ENCODE peak calls at places on chromosomes 2 and 18, in eight cellular contexts. X is body of pancreas, Y is IMR-90, M is left ventricle myocardium inferior, R is osteoblast, Z is RWPE2, H is prostate gland, U is heart right ventricle. T is an unnamed sample.
A peak's percentile ranks its signal among the peaks of the same experiment; 100 is the strongest.

GRCh38 chr2:136051001-136051724 is 65.7 kb upstream of the DARS1 start:
- DNase-seq in U (no peak), H (no peak), X (no peak), Z (no peak), R (no peak), Y (no peak), M (no peak), T (no peak)

GRCh38 chr2:150485871-150486538 is 1.5 kb downstream of the RND3 start:
- DNase-seq in Y (peak; percentile 75), R (peak; percentile 90), X (peak; percentile 79), M (peak; percentile 81), H (peak; percentile 66), Z (peak; percentile 83), U (peak; percentile 75), T (peak; percentile 67)

GRCh38 chr2:11656671-11657101 is 13.3 kb downstream of the NTSR2 start:
- DNase-seq in H (peak; percentile 31), M (no peak), X (no peak), U (no peak), Z (no peak), R (no peak), Y (no peak), T (no peak)

GRCh38 chr18:9204659-9205058 is 68.1 kb downstream of the ANKRD12 start:
- DNase-seq in M (no peak), X (no peak), H (no peak), Y (no peak), U (no peak), Z (no peak), R (no peak), T (no peak)

GRCh38 chr2:30115141-30115980 is 31.4 kb upstream of the YPEL5 start:
- DNase-seq in X (peak; percentile 92), R (peak; percentile 80), H (peak; percentile 72), U (peak; percentile 82), Y (peak; percentile 82), Z (no peak), M (peak; percentile 78), T (peak; percentile 84)

GRCh38 chr2:82839046-82839445 is 1620.0 kb downstream of the SUCLG1 start:
- DNase-seq in R (no peak), X (no peak), Y (no peak), Z (no peak), M (no peak), H (no peak), U (no peak), T (no peak)

GRCh38 chr2:169363027-169363569 is 764 bp upstream of the LRP2 start:
- DNase-seq in Z (no peak), Y (no peak), M (no peak), X (no peak), H (no peak), R (peak; percentile 80), U (no peak), T (no peak)

GRCh38 chr2:20186078-20186854 is 38.7 kb downstream of the SDC1 start:
- DNase-seq in Z (no peak), R (peak; percentile 88), H (no peak), Y (peak; percentile 73), U (no peak), M (no peak), X (peak; percentile 56), T (peak; percentile 69)

GRCh38 chr2:112803691-112804521 is 19.6 kb upstream of the IL1A start:
- DNase-seq in R (peak; percentile 90), Y (peak; percentile 94), X (no peak), M (no peak), Z (no peak), H (no peak), U (no peak), T (no peak)

GRCh38 chr2:157036715-157037114 is 220.8 kb upstream of the GALNT5 start:
- DNase-seq in H (no peak), M (no peak), Z (no peak), X (no peak), U (no peak), R (no peak), Y (no peak), T (no peak)

GRCh38 chr2:74871414-74871813 is 37.5 kb downstream of the HK2 start:
- DNase-seq in Y (no peak), Z (no peak), R (no peak), X (no peak), H (no peak), U (no peak), M (no peak), T (no peak)

GRCh38 chr2:74864728-74865722 is 31.1 kb downstream of the HK2 start:
- DNase-seq in X (no peak), H (no peak), Z (no peak), Y (peak; percentile 70), U (no peak), M (no peak), R (peak; percentile 91), T (no peak)

GRCh38 chr2:74865770-74866674 is 32.1 kb downstream of the HK2 start:
- DNase-seq in U (no peak), X (no peak), R (no peak), Z (no peak), Y (no peak), M (no peak), H (no peak), T (no peak)

GRCh38 chr2:74869522-74869921 is 35.6 kb downstream of the HK2 start:
- DNase-seq in R (no peak), M (no peak), X (no peak), U (no peak), H (no peak), Z (no peak), Y (no peak), T (no peak)

DNA sequence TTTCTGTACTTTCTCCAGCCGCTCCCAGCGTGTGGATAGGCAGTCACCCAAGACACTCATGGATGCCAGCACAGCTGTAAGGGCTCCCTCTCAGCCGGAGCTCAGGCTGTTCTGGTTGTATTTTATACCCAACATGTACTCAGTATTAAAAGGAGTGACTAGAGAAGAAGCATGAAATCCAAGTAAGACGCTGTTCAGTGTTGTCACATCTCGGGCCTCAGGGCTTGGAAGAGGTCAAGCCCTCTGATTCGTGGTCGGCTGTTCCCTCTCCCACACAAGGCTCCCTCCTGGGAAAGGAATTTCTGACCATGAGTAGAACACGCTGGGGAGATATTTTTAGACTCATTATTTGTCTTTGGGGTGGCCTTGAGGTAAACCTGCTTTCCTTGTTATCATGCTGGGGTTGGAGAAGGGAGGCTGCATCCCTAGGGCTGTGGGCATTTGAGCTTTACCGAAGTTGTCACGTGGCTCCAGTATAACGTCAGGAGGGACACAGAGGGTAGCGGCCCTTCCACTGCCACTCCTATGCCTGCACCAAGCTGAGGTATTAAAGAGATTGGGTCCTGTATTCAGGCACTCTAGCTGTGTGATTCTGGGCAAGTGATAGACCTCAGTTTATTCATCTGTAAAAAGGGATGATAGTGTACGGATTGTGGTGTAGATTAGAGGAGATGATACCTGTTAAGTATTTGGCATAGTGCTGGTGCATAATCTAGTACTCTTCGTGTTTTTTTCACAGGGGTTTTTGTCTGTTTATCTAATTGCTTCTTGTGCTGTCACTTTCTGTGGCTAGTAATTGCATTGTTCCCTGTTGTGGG is 34.1 kb downstream of the HK2 start:
- DNase-seq in H (peak; percentile 24), M (peak; percentile 23), R (peak; percentile 91), X (peak; percentile 59), Z (no peak), U (no peak), Y (peak; percentile 88), T (no peak)
- H3K27ac ChIP-seq in H (peak overlapping the region; percentile 22), M (peak overlapping the region; percentile 66), R (peak overlapping the region; percentile 84), X (no peak overlapping the region), Z (no peak overlapping the region), U (peak overlapping the region; percentile 68), Y (peak overlapping the region; percentile 2), T (peak overlapping the region; percentile 58)

GRCh38 chr2:191686079-191686478 is 8.1 kb downstream of the NABP1 start:
- DNase-seq in Y (no peak), Z (no peak), M (no peak), H (no peak), U (no peak), R (peak; percentile 50), X (no peak), T (no peak)
- H3K36me3 ChIP-seq in Y (peaks cover 28% of the 10 kb centered on the region), Z (peaks cover 74% of the 10 kb centered on the region), M (peaks cover 13% of the 10 kb centered on the region), H (no peaks in the 10 kb centered on the region), U (no peaks in the 10 kb centered on the region), R (peaks cover 62% of the 10 kb centered on the region), X (no peaks in the 10 kb centered on the region), T (peaks cover 5% of the 10 kb centered on the region)

DNA sequence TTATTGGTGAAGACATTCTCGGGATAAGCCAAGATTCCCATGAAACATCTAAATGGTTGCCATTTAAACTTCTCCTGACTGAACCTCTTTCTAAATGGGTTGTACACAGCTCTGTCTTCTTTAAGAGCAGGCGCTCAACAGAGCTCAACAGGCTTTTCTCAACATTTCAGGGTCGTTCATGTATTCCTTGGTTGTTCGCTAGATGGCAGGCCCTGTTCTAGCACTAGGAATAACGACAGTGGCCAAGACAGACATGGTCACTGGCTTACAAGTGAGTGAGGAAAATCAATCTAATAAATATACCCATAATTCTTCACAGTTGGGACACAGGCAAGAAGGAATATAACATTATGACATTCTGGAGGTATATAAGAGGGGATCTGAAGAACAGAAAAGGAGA is 154.5 kb downstream of the SMAD2 start:
- DNase-seq in H (no peak), R (no peak), U (no peak), M (no peak), X (peak; percentile 19), Z (no peak), Y (peak; percentile 21), T (no peak)
- TF ChIP-seq CTCF in H (no peak), R (peak; percentile 38), U (peak; percentile 35), M (peak; percentile 52), X (no peak), Z (no peak), Y (peak; percentile 39), T (no peak)

GRCh38 chr2:189022002-189022401 is 47.8 kb downstream of the COL3A1 start:
- DNase-seq in Z (no peak), Y (peak; percentile 93), H (no peak), X (no peak), R (peak; percentile 32), M (no peak), U (peak; percentile 36), T (no peak)
- H3K27ac ChIP-seq in Z (no peak overlapping the region), Y (peak overlapping the region; percentile 43), H (no peak overlapping the region), X (no peak overlapping the region), R (peak overlapping the region; percentile 93), M (peak overlapping the region; percentile 80), U (peak overlapping the region; percentile 52), T (peak overlapping the region; percentile 49)

DNA sequence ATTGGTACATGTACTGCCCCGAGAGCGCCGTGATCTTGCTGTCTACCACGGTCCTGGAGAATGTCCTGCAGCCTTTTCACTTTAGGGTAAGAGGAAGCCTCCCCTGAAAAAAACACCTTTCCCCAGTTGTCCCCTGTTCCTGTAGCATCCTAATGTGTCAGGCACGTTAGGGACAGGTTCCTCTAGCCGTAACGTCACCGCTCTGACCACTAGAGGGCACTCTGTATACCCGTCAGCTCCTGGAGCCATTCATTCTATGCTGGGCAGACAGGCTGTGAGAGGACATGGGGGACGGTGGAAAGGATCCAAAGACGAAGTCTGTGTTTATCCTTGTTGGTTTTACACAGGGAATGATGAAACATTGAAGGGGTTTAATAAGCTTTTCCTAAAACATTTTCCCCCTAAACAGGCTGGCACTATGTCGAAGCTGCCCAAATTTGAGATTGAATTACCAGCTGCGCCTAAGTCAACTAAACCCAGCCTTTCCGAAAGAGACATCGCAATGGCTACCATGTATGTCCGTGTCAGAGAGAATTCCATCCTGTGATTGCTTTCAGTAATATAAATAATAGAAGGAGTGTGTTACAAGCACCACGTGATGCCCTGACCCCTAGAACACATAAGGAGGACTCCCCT is 12.7 kb downstream of the RMC1 start:
- DNase-seq in X (peak; percentile 77), H (peak; percentile 81), U (peak; percentile 77), Z (no peak), Y (peak; percentile 76), M (peak; percentile 65), R (peak; percentile 64), T (peak; percentile 81)
- H3K36me3 ChIP-seq in X (peaks cover 3% of the 10 kb centered on the region), H (peaks cover 6% of the 10 kb centered on the region), U (no peaks in the 10 kb centered on the region), Z (peaks cover 59% of the 10 kb centered on the region), Y (peaks cover 24% of the 10 kb centered on the region), M (peaks cover 65% of the 10 kb centered on the region), R (peaks cover 40% of the 10 kb centered on the region), T (peaks cover 5% of the 10 kb centered on the region)

GRCh38 chr18:11548940-11549551 is 60.4 kb upstream of the SLC35G4 start:
- DNase-seq in X (no peak), Y (no peak), U (no peak), H (no peak), M (no peak), Z (no peak), R (no peak), T (no peak)
- TF ChIP-seq CTCF in X (no peak), Y (no peak), U (no peak), H (no peak), M (no peak), Z (no peak), R (no peak), T (no peak)